ENCODE peak calls at places on chromosome 6, in eight cellular contexts. Y is left lung; I is endodermal cell; M is GM23248; B is HepG2; S is naive thymus-derived CD4-positive, alpha-beta T cell; K is tibial artery; Z is CD8-positive, alpha-beta memory T cell. J is an unnamed sample.

GRCh38 chr6:167350731-167351655 is 26.1 kb downstream of the TTLL2 start:
- DNase-seq in Z (peak; percentile 78), M (peak; percentile 46), Y (peak; percentile 86), S (peak; percentile 85), B (no peak), I (peak; percentile 98), K (peak; percentile 60), J (peak; percentile 80)

GRCh38 chr6:72416744-72417143 is 205.1 kb upstream of the KCNQ5 start:
- DNase-seq in Z (no peak), S (no peak), M (no peak), I (no peak), K (no peak), B (no peak), Y (no peak), J (no peak)

GRCh38 chr6:166026586-166027126 is 141.0 kb downstream of the TBXT start:
- DNase-seq in M (no peak), I (no peak), K (no peak), S (no peak), Z (no peak), Y (no peak), B (no peak), J (no peak)

GRCh38 chr6:153214439-153214838 is 83.4 kb upstream of the RGS17 start:
- DNase-seq in B (no peak), K (no peak), M (no peak), S (no peak), Y (no peak), Z (no peak), I (no peak), J (no peak)

GRCh38 chr6:14726816-14727493 is 518.9 kb upstream of the JARID2 start:
- DNase-seq in K (no peak), Z (no peak), B (no peak), S (no peak), Y (no peak), I (peak; percentile 5), M (no peak), J (no peak)

GRCh38 chr6:106939848-106940247 is 34.7 kb downstream of the CD24 start:
- DNase-seq in K (no peak), S (no peak), B (no peak), M (no peak), Z (no peak), Y (no peak), I (peak; percentile 50), J (no peak)

GRCh38 chr6:40166963-40167362 is 232.7 kb upstream of the MOCS1 start:
- DNase-seq in Z (no peak), Y (no peak), M (no peak), I (no peak), S (no peak), B (no peak), K (no peak), J (no peak)

GRCh38 chr6:130995783-130996447 is 67.1 kb downstream of the EPB41L2 start:
- DNase-seq in I (no peak), B (no peak), Z (no peak), S (no peak), M (no peak), K (no peak), Y (no peak), J (peak; percentile 31)

GRCh38 chr6:53325785-53326184 is 23.0 kb downstream of the ELOVL5 start:
- DNase-seq in B (no peak), Z (no peak), S (no peak), Y (no peak), K (no peak), I (no peak), M (peak; percentile 65), J (no peak)

GRCh38 chr6:108068618-108069017 is 5.9 kb downstream of the OSTM1 start:
- DNase-seq in B (no peak), I (no peak), M (no peak), Y (no peak), K (no peak), Z (no peak), S (no peak), J (peak; percentile 47)

GRCh38 chr6:45327956-45328522 is at the start of gene RUNX2:
- DNase-seq in Y (no peak), K (no peak), M (peak; percentile 83), B (no peak), I (peak; percentile 58), S (no peak), Z (no peak), J (no peak)

DNA sequence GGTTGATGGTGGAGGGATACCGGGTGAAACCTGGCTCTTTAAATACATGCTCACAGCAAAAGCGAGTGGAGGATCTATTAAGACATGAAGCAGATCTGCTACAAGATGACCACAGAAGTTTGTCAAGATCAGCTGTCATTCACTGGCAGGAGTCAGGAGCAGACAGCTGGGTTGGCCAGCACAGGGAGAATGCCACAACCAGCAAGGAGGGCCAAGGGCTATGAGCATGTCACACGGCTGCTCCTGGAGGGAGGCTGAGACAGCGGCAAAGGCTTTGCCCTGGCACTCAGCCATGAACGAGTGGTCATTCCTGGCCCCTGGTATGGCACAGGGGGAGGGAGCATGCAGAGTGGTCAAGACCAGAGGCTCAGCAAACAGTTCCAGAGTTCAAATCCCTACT is 77.6 kb downstream of the POPDC3 start:
- DNase-seq in M (no peak), S (no peak), B (no peak), Z (no peak), Y (no peak), K (no peak), I (no peak), J (no peak)
- H3K4me3 ChIP-seq in M (no peak overlapping the region), S (no peak overlapping the region), B (no peak overlapping the region), Z (no peak overlapping the region), Y (no peak overlapping the region), K (no peak overlapping the region), I (no peak overlapping the region), J (no peak overlapping the region)

GRCh38 chr6:31664790-31665500 is at the start of gene GPANK1:
- DNase-seq in I (peak; percentile 89), Y (peak; percentile 90), K (peak; percentile 97), M (peak; percentile 95), Z (peak; percentile 87), S (peak; percentile 84), B (peak; percentile 95), J (peak; percentile 98)

GRCh38 chr6:31661867-31662723 is 1.5 kb upstream of the C6orf47 start:
- DNase-seq in Z (no peak), Y (no peak), M (no peak), I (no peak), K (no peak), B (no peak), S (no peak), J (no peak)

GRCh38 chr6:31663087-31663960 is 1.5 kb downstream of the GPANK1 start:
- DNase-seq in B (no peak), M (peak; percentile 72), K (no peak), Y (no peak), I (no peak), S (no peak), Z (no peak), J (peak; percentile 81)

GRCh38 chr6:31665501-31666336 is at the start of gene CSNK2B:
- DNase-seq in B (peak; percentile 99), M (peak; percentile 99), S (peak; percentile 95), K (peak; percentile 99), I (peak; percentile 99), Y (peak; percentile 99), Z (peak; percentile 98), J (peak; percentile 99)

GRCh38 chr6:31663961-31664789 is 622 bp downstream of the GPANK1 start:
- DNase-seq in B (no peak), K (peak; percentile 70), M (peak; percentile 90), Z (peak; percentile 18), S (peak; percentile 33), Y (peak; percentile 66), I (peak; percentile 64), J (peak; percentile 51)
- H3K4me1 ChIP-seq in B (peaks cover 77% of the 10 kb centered on the region), K (peaks cover 70% of the 10 kb centered on the region), M (peaks cover 24% of the 10 kb centered on the region), Z (peaks cover 55% of the 10 kb centered on the region), S (peaks cover 52% of the 10 kb centered on the region), Y (peaks cover 23% of the 10 kb centered on the region), I (peaks cover 7% of the 10 kb centered on the region), J (no peaks in the 10 kb centered on the region)

DNA sequence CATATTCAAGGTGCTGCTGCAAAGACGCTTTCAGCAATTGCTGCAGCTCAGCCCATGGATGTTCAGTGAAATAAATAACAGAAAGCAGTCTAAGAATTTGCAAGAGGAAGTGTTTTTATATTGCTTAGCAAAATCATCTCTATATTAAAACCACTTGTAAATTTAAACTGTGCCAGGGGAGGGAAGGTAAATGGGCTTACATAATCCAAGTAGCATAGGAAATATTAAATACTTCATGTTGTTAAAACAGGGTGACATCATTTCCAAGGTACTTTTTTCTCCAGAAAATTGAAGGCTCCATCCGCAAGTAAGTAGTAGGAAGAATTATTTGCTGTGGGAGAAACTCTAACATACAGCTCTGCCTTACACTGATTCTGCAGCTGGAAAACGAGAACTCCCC is 188.5 kb downstream of the ADAT2 start:
- DNase-seq in S (no peak), I (no peak), K (no peak), B (no peak), M (no peak), Z (no peak), Y (no peak), J (no peak)
- H3K27ac ChIP-seq in S (no peak overlapping the region), I (no peak overlapping the region), K (no peak overlapping the region), B (no peak overlapping the region), M (no peak overlapping the region), Z (no peak overlapping the region), Y (no peak overlapping the region), J (no peak overlapping the region)

GRCh38 chr6:24926639-24927038 is 9.1 kb downstream of the RIPOR2 start:
- DNase-seq in M (no peak), Z (no peak), I (no peak), K (no peak), S (no peak), Y (no peak), B (no peak), J (no peak)

GRCh38 chr6:24927985-24928735 is 7.6 kb downstream of the RIPOR2 start:
- DNase-seq in M (peak; percentile 31), I (no peak), K (no peak), B (no peak), S (no peak), Y (no peak), Z (no peak), J (no peak)

GRCh38 chr6:24925661-24926060 is 10.1 kb downstream of the RIPOR2 start:
- DNase-seq in M (no peak), B (no peak), Z (no peak), Y (no peak), S (no peak), I (no peak), K (no peak), J (no peak)

GRCh38 chr6:24926192-24926591 is 9.6 kb downstream of the RIPOR2 start:
- DNase-seq in Z (no peak), I (no peak), Y (no peak), B (peak; percentile 23), K (no peak), M (no peak), S (no peak), J (no peak)

GRCh38 chr6:24927234-24927955 is 8.4 kb downstream of the RIPOR2 start:
- DNase-seq in S (no peak), I (no peak), Z (no peak), Y (no peak), B (no peak), K (no peak), M (no peak), J (no peak)
- H3K4me3 ChIP-seq in S (peak overlapping the region; percentile 89), I (no peak overlapping the region), Z (peak overlapping the region; percentile 51), Y (no peak overlapping the region), B (no peak overlapping the region), K (no peak overlapping the region), M (no peak overlapping the region), J (no peak overlapping the region)